ENCODE peak calls at places on chromosomes 5 and 9, in five cellular contexts. One of them, this sample, is unnamed.

GRCh38 chr9:128254855-128255759 is 20.7 kb downstream of the GOLGA2 start:
- DNase-seq in GM12865: peak
- DNase-seq in fibroblast of the aortic adventitia: peak
- DNase-seq in stomach: peak
- DNase-seq in Calu3: peak
- DNase-seq in this sample: peak

GRCh38 chr5:37029436-37029835 is 152.9 kb downstream of the NIPBL start:
- DNase-seq in stomach: no peak
- DNase-seq in Calu3: no peak
- DNase-seq in fibroblast of the aortic adventitia: peak
- DNase-seq in GM12865: no peak
- DNase-seq in this sample: peak

GRCh38 chr9:68725070-68725469 is 20.0 kb downstream of the PIP5K1B start:
- DNase-seq in stomach: no peak
- DNase-seq in Calu3: no peak
- DNase-seq in fibroblast of the aortic adventitia: no peak
- DNase-seq in GM12865: no peak
- DNase-seq in this sample: no peak

GRCh38 chr5:179182601-179183000 is 122.4 kb downstream of the ZNF354C start:
- DNase-seq in fibroblast of the aortic adventitia: no peak
- DNase-seq in stomach: no peak
- DNase-seq in GM12865: no peak
- DNase-seq in Calu3: no peak
- DNase-seq in this sample: no peak

GRCh38 chr5:93512799-93513198 is 68.2 kb downstream of the NR2F1-AS1 start:
- DNase-seq in stomach: no peak
- DNase-seq in GM12865: no peak
- DNase-seq in fibroblast of the aortic adventitia: peak
- DNase-seq in Calu3: no peak
- DNase-seq in this sample: peak

GRCh38 chr5:66503203-66503789 is 92.9 kb upstream of the MAST4 start:
- DNase-seq in fibroblast of the aortic adventitia: no peak
- DNase-seq in GM12865: no peak
- DNase-seq in stomach: no peak
- DNase-seq in Calu3: no peak
- DNase-seq in this sample: no peak

GRCh38 chr5:7873216-7873615 is 4.3 kb downstream of the MTRR start:
- DNase-seq in Calu3: no peak
- DNase-seq in GM12865: peak
- DNase-seq in fibroblast of the aortic adventitia: no peak
- DNase-seq in stomach: no peak
- DNase-seq in this sample: no peak

GRCh38 chr5:148391422-148391821 is 7.7 kb downstream of the FBXO38 start:
- DNase-seq in Calu3: no peak
- DNase-seq in fibroblast of the aortic adventitia: peak
- DNase-seq in GM12865: no peak
- DNase-seq in stomach: no peak
- DNase-seq in this sample: no peak

GRCh38 chr5:59356813-59357381 is 536.6 kb downstream of the PDE4D start:
- DNase-seq in GM12865: no peak
- DNase-seq in Calu3: no peak
- DNase-seq in fibroblast of the aortic adventitia: no peak
- DNase-seq in stomach: peak
- DNase-seq in this sample: no peak

GRCh38 chr5:112735702-112736101 is 2.0 kb upstream of the APC start:
- DNase-seq in GM12865: no peak
- DNase-seq in Calu3: no peak
- DNase-seq in stomach: no peak
- DNase-seq in fibroblast of the aortic adventitia: peak
- DNase-seq in this sample: peak

GRCh38 chr9:129894106-129894823 is 59.0 kb downstream of the USP20 start:
- DNase-seq in fibroblast of the aortic adventitia: no peak
- DNase-seq in stomach: no peak
- DNase-seq in GM12865: peak
- DNase-seq in Calu3: no peak
- DNase-seq in this sample: no peak

GRCh38 chr9:124941689-124942561 is 1.0 kb upstream of the GOLGA1 start:
- DNase-seq in stomach: peak
- DNase-seq in Calu3: peak
- DNase-seq in fibroblast of the aortic adventitia: peak
- DNase-seq in GM12865: peak
- DNase-seq in this sample: peak

GRCh38 chr9:94607340-94607695 is 13.7 kb upstream of the FBP2 start:
- DNase-seq in stomach: no peak
- DNase-seq in GM12865: no peak
- DNase-seq in fibroblast of the aortic adventitia: no peak
- DNase-seq in Calu3: no peak
- DNase-seq in this sample: no peak

GRCh38 chr5:125125031-125125823 is 378.8 kb upstream of the ZNF608 start:
- DNase-seq in GM12865: no peak
- DNase-seq in Calu3: no peak
- DNase-seq in stomach: no peak
- DNase-seq in fibroblast of the aortic adventitia: no peak
- DNase-seq in this sample: peak

GRCh38 chr5:509632-510185 is 14.5 kb downstream of the SLC9A3 start:
- DNase-seq in fibroblast of the aortic adventitia: no peak
- DNase-seq in Calu3: no peak
- DNase-seq in GM12865: no peak
- DNase-seq in stomach: no peak
- DNase-seq in this sample: no peak

GRCh38 chr5:56306433-56307150 is 73.5 kb upstream of the ANKRD55 start:
- DNase-seq in fibroblast of the aortic adventitia: no peak
- DNase-seq in GM12865: no peak
- DNase-seq in Calu3: no peak
- DNase-seq in stomach: no peak
- DNase-seq in this sample: no peak

GRCh38 chr5:142545653-142546322 is 140.1 kb downstream of the FGF1 start:
- DNase-seq in fibroblast of the aortic adventitia: peak
- DNase-seq in Calu3: no peak
- DNase-seq in stomach: no peak
- DNase-seq in GM12865: no peak
- DNase-seq in this sample: peak

GRCh38 chr9:71303351-71303750 is 181.9 kb upstream of the TRPM3 start:
- DNase-seq in Calu3: no peak
- DNase-seq in GM12865: no peak
- DNase-seq in fibroblast of the aortic adventitia: peak
- DNase-seq in stomach: no peak
- DNase-seq in this sample: peak

GRCh38 chr9:131651599-131651998 is 88.3 kb downstream of the RAPGEF1 start:
- DNase-seq in GM12865: no peak
- DNase-seq in Calu3: no peak
- DNase-seq in stomach: no peak
- DNase-seq in fibroblast of the aortic adventitia: peak
- DNase-seq in this sample: peak

GRCh38 chr9:137740311-137740710 is 121.5 kb downstream of the EHMT1 start:
- DNase-seq in Calu3: no peak
- DNase-seq in stomach: no peak
- DNase-seq in GM12865: no peak
- DNase-seq in fibroblast of the aortic adventitia: peak
- DNase-seq in this sample: peak

GRCh38 chr5:39283231-39283818 is 64.0 kb upstream of the FYB1 start:
- DNase-seq in Calu3: peak
- DNase-seq in GM12865: peak
- DNase-seq in stomach: no peak
- DNase-seq in fibroblast of the aortic adventitia: peak
- DNase-seq in this sample: peak

GRCh38 chr5:141328231-141328630 is 2.1 kb upstream of the PCDHGA1 start:
- DNase-seq in Calu3: no peak
- DNase-seq in fibroblast of the aortic adventitia: no peak
- DNase-seq in GM12865: no peak
- DNase-seq in stomach: no peak
- DNase-seq in this sample: no peak

GRCh38 chr5:161630948-161631347 is 54.6 kb upstream of the GABRA6 start:
- DNase-seq in fibroblast of the aortic adventitia: no peak
- DNase-seq in Calu3: no peak
- DNase-seq in stomach: no peak
- DNase-seq in GM12865: no peak
- DNase-seq in this sample: no peak

GRCh38 chr5:140239939-140240700 is 62.8 kb downstream of the PFDN1 start:
- DNase-seq in fibroblast of the aortic adventitia: peak
- DNase-seq in stomach: peak
- DNase-seq in Calu3: peak
- DNase-seq in GM12865: peak
- DNase-seq in this sample: peak

GRCh38 chr5:100643473-100643872 is 108.3 kb downstream of the FAM174A start:
- DNase-seq in fibroblast of the aortic adventitia: no peak
- DNase-seq in GM12865: no peak
- DNase-seq in stomach: no peak
- DNase-seq in Calu3: no peak
- DNase-seq in this sample: peak

GRCh38 chr9:130043654-130044623 is 950 bp upstream of the FNBP1 start:
- DNase-seq in fibroblast of the aortic adventitia: peak
- DNase-seq in Calu3: no peak
- DNase-seq in stomach: peak
- DNase-seq in GM12865: no peak
- DNase-seq in this sample: peak

GRCh38 chr5:150492621-150493020 is 15.3 kb upstream of the NDST1 start:
- DNase-seq in GM12865: no peak
- DNase-seq in Calu3: no peak
- DNase-seq in fibroblast of the aortic adventitia: peak
- DNase-seq in stomach: no peak
- DNase-seq in this sample: no peak

GRCh38 chr9:128943832-128944620 is 3.4 kb downstream of the DOLK start:
- DNase-seq in Calu3: no peak
- DNase-seq in fibroblast of the aortic adventitia: no peak
- DNase-seq in stomach: no peak
- DNase-seq in GM12865: no peak
- DNase-seq in this sample: no peak

GRCh38 chr5:145708169-145708568 is 127.0 kb downstream of the PRELID2 start:
- DNase-seq in GM12865: no peak
- DNase-seq in Calu3: no peak
- DNase-seq in stomach: no peak
- DNase-seq in fibroblast of the aortic adventitia: no peak
- DNase-seq in this sample: no peak

GRCh38 chr5:145701404-145701803 is 133.7 kb downstream of the PRELID2 start:
- DNase-seq in Calu3: no peak
- DNase-seq in stomach: no peak
- DNase-seq in GM12865: no peak
- DNase-seq in fibroblast of the aortic adventitia: no peak
- DNase-seq in this sample: no peak

GRCh38 chr5:145699846-145700245 is 135.3 kb downstream of the PRELID2 start:
- DNase-seq in stomach: no peak
- DNase-seq in Calu3: no peak
- DNase-seq in fibroblast of the aortic adventitia: no peak
- DNase-seq in GM12865: no peak
- DNase-seq in this sample: no peak

GRCh38 chr5:145704724-145705123 is 130.4 kb downstream of the PRELID2 start:
- DNase-seq in fibroblast of the aortic adventitia: no peak
- DNase-seq in Calu3: no peak
- DNase-seq in stomach: no peak
- DNase-seq in GM12865: no peak
- DNase-seq in this sample: no peak
- TF ChIP-seq CTCF in fibroblast of the aortic adventitia: no peak
- TF ChIP-seq CTCF in Calu3: no peak
- TF ChIP-seq CTCF in stomach: no peak
- TF ChIP-seq CTCF in GM12865: no peak
- TF ChIP-seq CTCF in this sample: no peak

DNA sequence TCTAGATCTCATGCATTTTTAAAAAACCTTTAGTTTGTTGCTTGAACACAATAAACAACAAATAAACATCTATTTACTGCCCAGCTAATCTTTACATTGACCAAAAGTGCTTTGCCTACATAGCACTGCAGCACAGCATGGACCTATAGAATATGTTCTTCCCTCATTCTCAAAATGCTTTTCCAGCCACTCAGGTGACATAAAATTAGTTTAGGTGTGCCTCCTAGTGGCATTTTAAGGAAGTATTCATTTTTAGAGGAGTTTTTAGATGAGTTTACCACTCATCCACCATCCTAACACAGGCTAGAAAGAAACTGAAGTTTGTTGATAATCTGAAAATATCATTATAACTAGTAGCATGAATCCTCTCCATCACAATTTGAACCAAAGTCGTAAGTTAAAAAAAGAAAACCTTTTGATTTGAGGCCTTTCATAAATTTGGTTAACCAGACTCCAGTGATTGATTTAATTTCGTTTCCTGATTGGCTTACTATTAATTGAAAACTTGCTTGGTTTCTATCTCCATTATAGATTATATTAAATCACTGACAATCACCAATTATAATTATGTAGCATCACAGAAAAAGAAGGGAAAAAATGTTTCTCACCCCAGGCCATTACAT is 12.6 kb downstream of the PLGRKT start:
- DNase-seq in GM12865: peak
- DNase-seq in Calu3: no peak
- DNase-seq in stomach: no peak
- DNase-seq in fibroblast of the aortic adventitia: peak
- DNase-seq in this sample: peak
- TF ChIP-seq CTCF in GM12865: peak
- TF ChIP-seq CTCF in Calu3: peak
- TF ChIP-seq CTCF in stomach: no peak
- TF ChIP-seq CTCF in fibroblast of the aortic adventitia: peak
- TF ChIP-seq CTCF in this sample: peak

DNA sequence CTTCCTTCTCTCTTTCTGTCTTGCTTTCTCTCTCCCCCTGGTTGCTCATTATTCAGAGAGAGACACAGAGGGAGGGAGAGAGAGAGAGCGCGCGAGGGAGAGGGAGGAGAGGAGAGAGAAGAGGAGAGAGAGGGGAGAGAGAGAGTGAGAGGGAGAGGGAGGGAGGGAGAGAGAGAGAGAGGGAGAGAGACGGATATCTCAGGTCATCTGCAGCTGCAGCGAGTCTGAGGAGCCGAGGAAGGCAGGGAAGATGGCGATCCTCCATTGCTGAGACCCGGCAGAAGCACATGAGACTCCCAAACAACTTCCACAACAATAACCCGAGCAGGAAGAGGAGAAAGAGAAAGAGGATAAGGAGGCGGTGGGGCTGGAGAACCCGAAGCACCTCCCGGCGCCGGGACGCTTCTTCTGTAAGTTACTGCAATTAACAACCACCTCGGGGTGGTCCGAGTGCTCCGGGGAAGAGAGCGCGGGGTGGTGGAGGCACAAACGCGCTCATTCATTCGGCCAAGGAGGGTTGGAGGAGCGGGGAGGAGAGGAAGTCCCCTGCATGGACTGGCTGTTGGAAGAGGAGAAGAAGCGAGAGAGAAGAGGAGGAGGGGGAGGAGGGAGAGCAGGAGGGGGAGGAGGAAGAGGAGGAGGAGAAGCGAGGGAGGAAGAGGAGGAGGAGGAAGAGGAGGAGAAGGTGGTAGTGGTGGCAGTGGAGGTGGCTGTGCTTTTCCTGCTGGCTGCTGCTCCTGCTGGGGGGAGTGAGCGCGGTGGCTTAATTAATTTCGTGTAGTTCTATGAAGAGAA is at the start of gene ZNF462:
- DNase-seq in stomach: no peak
- DNase-seq in fibroblast of the aortic adventitia: peak
- DNase-seq in Calu3: peak
- DNase-seq in GM12865: no peak
- DNase-seq in this sample: peak
- TF ChIP-seq CTCF in stomach: no peak
- TF ChIP-seq CTCF in fibroblast of the aortic adventitia: no peak
- TF ChIP-seq CTCF in Calu3: no peak
- TF ChIP-seq CTCF in GM12865: no peak
- TF ChIP-seq CTCF in this sample: no peak

DNA sequence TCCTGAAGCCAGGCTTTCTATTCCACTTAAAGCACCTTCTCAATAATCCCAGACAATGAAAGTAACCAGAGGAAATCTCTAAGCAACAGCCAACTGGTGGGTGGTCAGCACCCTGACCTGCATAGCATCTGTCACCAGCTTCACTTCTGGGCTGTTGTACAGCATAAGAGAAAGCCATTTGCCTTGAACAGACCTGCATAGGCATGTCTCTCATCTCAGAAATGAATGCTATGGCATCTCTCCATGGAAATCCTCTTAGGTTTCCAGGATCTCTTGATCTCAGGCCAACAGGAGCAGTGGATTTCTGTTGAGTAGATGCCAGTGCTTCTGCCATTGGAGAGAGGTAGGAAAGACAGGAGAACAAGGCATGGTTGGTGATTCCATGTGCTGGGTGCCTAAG is 213.6 kb downstream of the GRIA1 start:
- DNase-seq in fibroblast of the aortic adventitia: no peak
- DNase-seq in Calu3: no peak
- DNase-seq in GM12865: no peak
- DNase-seq in stomach: no peak
- DNase-seq in this sample: no peak
- TF ChIP-seq CTCF in fibroblast of the aortic adventitia: no peak
- TF ChIP-seq CTCF in Calu3: no peak
- TF ChIP-seq CTCF in GM12865: no peak
- TF ChIP-seq CTCF in stomach: no peak
- TF ChIP-seq CTCF in this sample: no peak